ENCODE peak calls at places on chromosomes 16 and 17, in nine cellular contexts. P is psoas muscle; H is thoracic aorta; M is ovary; O is CD8-positive, alpha-beta memory T cell; U is BJ; I is effector memory CD4-positive, alpha-beta T cell; N is CD4-positive, alpha-beta memory T cell; F is lower lobe of right lung. Y is an unnamed sample.

GRCh38 chr17:21357696-21358095 is 18.5 kb upstream of the KCNJ12 start:
- DNase-seq in P (peak; percentile 19), H (no peak), M (no peak), O (no peak), U (no peak), I (no peak), N (no peak), F (no peak), Y (peak; percentile 12)

GRCh38 chr17:62765351-62765750 is 42.8 kb downstream of the MARCHF10 start:
- DNase-seq in P (no peak), H (no peak), M (no peak), O (no peak), U (no peak), I (no peak), N (no peak), F (no peak), Y (no peak)

GRCh38 chr16:47258874-47259461 is 115.2 kb upstream of the NETO2 start:
- DNase-seq in P (no peak), H (no peak), M (no peak), O (no peak), U (no peak), I (no peak), N (no peak), F (no peak), Y (no peak)

GRCh38 chr17:65183736-65184135 is 46.6 kb downstream of the RGS9 start:
- DNase-seq in P (no peak), H (no peak), M (no peak), O (no peak), U (no peak), I (no peak), N (no peak), F (no peak), Y (no peak)

GRCh38 chr17:9151091-9151490 is 129.8 kb downstream of the NTN1 start:
- DNase-seq in P (no peak), H (no peak), M (no peak), O (no peak), U (no peak), I (no peak), N (no peak), F (no peak), Y (no peak)

GRCh38 chr16:56848056-56848936 is 16.7 kb upstream of the SLC12A3 start:
- DNase-seq in P (peak; percentile 61), H (peak; percentile 15), M (peak; percentile 50), O (peak; percentile 9), U (no peak), I (no peak), N (no peak), F (no peak), Y (peak; percentile 64)

GRCh38 chr17:31595076-31595475 is 203.6 kb downstream of the RAB11FIP4 start:
- DNase-seq in P (no peak), H (no peak), M (no peak), O (no peak), U (no peak), I (no peak), N (no peak), F (no peak), Y (no peak)

GRCh38 chr16:57485091-57485915 is 990 bp downstream of the DOK4 start:
- DNase-seq in P (no peak), H (no peak), M (no peak), O (no peak), U (no peak), I (no peak), N (no peak), F (no peak), Y (no peak)

GRCh38 chr16:80040814-80041213 is 440.3 kb upstream of the MAF start:
- DNase-seq in P (no peak), H (no peak), M (no peak), O (no peak), U (no peak), I (no peak), N (no peak), F (no peak), Y (no peak)

GRCh38 chr16:27238591-27238990 is 30.0 kb downstream of the NSMCE1 start:
- DNase-seq in P (no peak), H (no peak), M (no peak), O (no peak), U (no peak), I (no peak), N (no peak), F (peak; percentile 16), Y (no peak)

GRCh38 chr17:8141046-8141445 is 11.2 kb downstream of the PER1 start:
- DNase-seq in P (no peak), H (no peak), M (peak; percentile 64), O (no peak), U (no peak), I (no peak), N (no peak), F (peak; percentile 42), Y (peak; percentile 54)

GRCh38 chr16:85982563-85982939 is 83.6 kb downstream of the IRF8 start:
- DNase-seq in P (peak; percentile 66), H (no peak), M (peak; percentile 25), O (no peak), U (no peak), I (no peak), N (no peak), F (peak; percentile 88), Y (peak; percentile 78)

GRCh38 chr16:56848955-56849689 is 15.9 kb upstream of the SLC12A3 start:
- DNase-seq in P (no peak), H (no peak), M (peak; percentile 47), O (no peak), U (no peak), I (no peak), N (no peak), F (no peak), Y (no peak)

GRCh38 chr17:80889231-80889896 is 102.3 kb upstream of the CHMP6 start:
- DNase-seq in P (peak; percentile 28), H (no peak), M (no peak), O (peak; percentile 51), U (no peak), I (no peak), N (no peak), F (peak; percentile 27), Y (peak; percentile 45)

GRCh38 chr17:76002100-76002499 is 1.4 kb downstream of the CDK3 start:
- DNase-seq in P (no peak), H (no peak), M (no peak), O (no peak), U (no peak), I (no peak), N (no peak), F (no peak), Y (no peak)
- H3K27me3 ChIP-seq in P (no peaks in the 10 kb centered on the region), H (no peaks in the 10 kb centered on the region), M (no peaks in the 10 kb centered on the region), O (no peaks in the 10 kb centered on the region), U (no peaks in the 10 kb centered on the region), I (no peaks in the 10 kb centered on the region), N (no peaks in the 10 kb centered on the region), F (no peaks in the 10 kb centered on the region), Y (no peaks in the 10 kb centered on the region)

GRCh38 chr16:2855536-2855935 is 2.4 kb downstream of the PRSS22 start:
- DNase-seq in P (peak; percentile 19), H (no peak), M (no peak), O (no peak), U (no peak), I (no peak), N (no peak), F (no peak), Y (no peak)
- H3K4me3 ChIP-seq in P (no peak overlapping the region), H (no peak overlapping the region), M (no peak overlapping the region), O (no peak overlapping the region), U (no peak overlapping the region), I (no peak overlapping the region), N (no peak overlapping the region), F (no peak overlapping the region), Y (no peak overlapping the region)

DNA sequence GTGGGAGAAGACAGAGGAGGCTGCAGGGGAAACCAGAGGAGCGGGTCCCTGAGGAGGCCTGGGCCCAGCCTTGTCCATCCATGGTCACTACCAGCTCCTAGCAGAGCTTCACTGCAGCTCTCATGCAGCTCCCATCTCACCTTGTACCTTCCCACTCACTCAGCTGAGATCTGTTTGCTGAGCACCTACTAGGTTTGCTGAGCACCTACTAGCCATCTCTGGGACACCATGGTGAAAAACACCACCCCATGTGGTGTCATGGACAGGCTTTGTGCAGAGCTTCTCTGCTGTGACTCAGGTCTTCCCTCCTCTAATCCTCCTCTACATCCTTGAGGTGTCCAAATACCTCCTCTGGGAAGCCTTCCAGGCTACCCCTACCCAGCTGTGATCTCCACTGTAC is 58.6 kb downstream of the ENGASE start:
- DNase-seq in P (no peak), H (no peak), M (no peak), O (no peak), U (no peak), I (no peak), N (no peak), F (no peak), Y (no peak)
- H3K27me3 ChIP-seq in P (no peaks in the 10 kb centered on the region), H (no peaks in the 10 kb centered on the region), M (no peaks in the 10 kb centered on the region), O (no peaks in the 10 kb centered on the region), U (no peaks in the 10 kb centered on the region), I (no peaks in the 10 kb centered on the region), N (no peaks in the 10 kb centered on the region), F (peaks cover 59% of the 10 kb centered on the region), Y (no peaks in the 10 kb centered on the region)

DNA sequence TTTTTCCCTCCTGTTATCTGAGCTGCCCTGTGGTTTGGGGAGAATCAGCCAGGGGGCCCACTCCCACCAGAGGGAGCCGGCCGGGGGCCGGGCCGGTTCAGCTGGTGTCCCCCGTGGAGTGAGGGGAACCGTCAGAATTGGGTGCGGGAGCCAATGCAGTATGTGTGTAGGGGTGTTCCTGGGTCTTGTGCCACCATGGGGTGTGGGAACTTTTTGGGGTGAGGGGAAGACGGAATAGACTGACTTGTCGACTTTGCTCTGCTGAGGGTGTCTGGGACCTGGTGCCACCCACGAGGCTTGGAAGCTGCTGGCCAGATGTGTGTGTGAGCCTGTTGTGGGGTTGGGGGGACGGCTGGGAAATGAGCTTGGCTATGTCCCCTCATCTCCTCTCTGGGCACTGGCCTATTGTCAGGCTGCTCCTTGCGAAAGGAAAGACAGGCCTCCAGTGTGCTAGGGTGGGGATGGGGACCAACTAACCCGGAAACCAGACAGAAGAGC is 9.9 kb downstream of the RARA start:
- DNase-seq in P (no peak), H (no peak), M (no peak), O (peak; percentile 59), U (no peak), I (no peak), N (no peak), F (peak; percentile 49), Y (peak; percentile 67)
- H3K4me3 ChIP-seq in P (peak overlapping the region; percentile 95), H (peak overlapping the region; percentile 99), M (peak overlapping the region; percentile 95), O (peak overlapping the region; percentile 92), U (peak overlapping the region; percentile 83), I (peak overlapping the region; percentile 95), N (peak overlapping the region; percentile 80), F (peak overlapping the region; percentile 99), Y (peak overlapping the region; percentile 70)

DNA sequence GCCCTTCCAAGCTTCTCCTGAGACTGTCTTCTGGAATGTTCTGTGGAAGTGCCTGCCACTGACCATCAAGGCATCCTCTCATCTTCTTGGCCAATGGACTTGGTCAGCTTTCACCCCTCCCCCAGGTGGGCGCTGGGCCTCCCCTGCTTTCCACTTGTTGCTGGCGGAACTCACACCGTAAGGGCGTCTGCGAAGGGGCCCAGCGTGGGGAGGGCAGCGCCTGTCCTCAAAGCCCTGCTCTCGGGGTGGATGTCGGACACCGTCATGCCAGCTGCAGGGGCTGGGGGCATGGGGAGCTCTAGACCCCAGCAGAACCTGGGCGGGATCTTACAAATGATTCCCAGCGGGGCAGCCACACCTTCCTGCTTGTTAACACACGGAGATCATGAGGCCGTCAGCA is 11.6 kb upstream of the ZFPM1 start:
- DNase-seq in P (no peak), H (no peak), M (no peak), O (no peak), U (no peak), I (no peak), N (no peak), F (no peak), Y (no peak)
- H3K27me3 ChIP-seq in P (no peaks in the 10 kb centered on the region), H (no peaks in the 10 kb centered on the region), M (no peaks in the 10 kb centered on the region), O (no peaks in the 10 kb centered on the region), U (no peaks in the 10 kb centered on the region), I (no peaks in the 10 kb centered on the region), N (no peaks in the 10 kb centered on the region), F (peaks cover 34% of the 10 kb centered on the region), Y (no peaks in the 10 kb centered on the region)

GRCh38 chr16:60367739-60368138 is 1633.6 kb upstream of the GOT2 start:
- DNase-seq in P (no peak), H (no peak), M (no peak), O (no peak), U (no peak), I (no peak), N (no peak), F (no peak), Y (no peak)
- H3K4me3 ChIP-seq in P (no peak overlapping the region), H (no peak overlapping the region), M (no peak overlapping the region), O (no peak overlapping the region), U (no peak overlapping the region), I (no peak overlapping the region), N (no peak overlapping the region), F (no peak overlapping the region), Y (no peak overlapping the region)